ENCODE peak calls at places on chromosome 13, in eight cellular contexts. R, I, B, K, A, Z, O and F are unnamed samples. For H3K4me1, the result is how much of the 10 kb centered on the place peaks cover.

GRCh38 chr13:74203576-74203975 is 69.4 kb upstream of the KLF12 start:
- DNase-seq in I (no peak), R (peak), K (no peak), B (no peak), A (no peak), O (no peak), Z (no peak), F (no peak)

GRCh38 chr13:65892859-65893258 is 1337.3 kb downstream of the PCDH9 start:
- DNase-seq in I (no peak), B (no peak), R (peak), Z (no peak), O (no peak), K (no peak), A (no peak), F (no peak)

GRCh38 chr13:98143601-98144500 is 957 bp downstream of the FARP1 start:
- DNase-seq in R (peak), B (peak), I (peak), A (peak), Z (peak), O (peak), K (no peak), F (peak)

GRCh38 chr13:90632184-90632583 is 715.3 kb upstream of the MIR17HG start:
- DNase-seq in K (no peak), R (no peak), B (no peak), Z (no peak), O (no peak), A (no peak), I (no peak), F (no peak)

GRCh38 chr13:44810067-44810840 is 179.0 kb downstream of the NUFIP1 start:
- DNase-seq in O (peak), B (no peak), I (no peak), Z (no peak), R (no peak), A (no peak), K (no peak), F (peak)

GRCh38 chr13:100382787-100383186 is 205.8 kb downstream of the GGACT start:
- DNase-seq in Z (no peak), R (peak), K (no peak), B (no peak), I (no peak), O (no peak), A (no peak), F (no peak)

GRCh38 chr13:75749407-75749806 is 113.3 kb downstream of the LMO7 start:
- DNase-seq in R (peak), Z (no peak), I (no peak), A (no peak), O (peak), K (no peak), B (no peak), F (no peak)

GRCh38 chr13:66899955-66900354 is 330.2 kb downstream of the PCDH9 start:
- DNase-seq in A (no peak), R (peak), Z (no peak), K (no peak), B (no peak), I (no peak), O (no peak), F (no peak)

GRCh38 chr13:53105881-53106280 is 77.3 kb downstream of the OLFM4 start:
- DNase-seq in B (no peak), O (no peak), K (no peak), Z (no peak), R (no peak), A (no peak), I (no peak), F (peak)

DNA sequence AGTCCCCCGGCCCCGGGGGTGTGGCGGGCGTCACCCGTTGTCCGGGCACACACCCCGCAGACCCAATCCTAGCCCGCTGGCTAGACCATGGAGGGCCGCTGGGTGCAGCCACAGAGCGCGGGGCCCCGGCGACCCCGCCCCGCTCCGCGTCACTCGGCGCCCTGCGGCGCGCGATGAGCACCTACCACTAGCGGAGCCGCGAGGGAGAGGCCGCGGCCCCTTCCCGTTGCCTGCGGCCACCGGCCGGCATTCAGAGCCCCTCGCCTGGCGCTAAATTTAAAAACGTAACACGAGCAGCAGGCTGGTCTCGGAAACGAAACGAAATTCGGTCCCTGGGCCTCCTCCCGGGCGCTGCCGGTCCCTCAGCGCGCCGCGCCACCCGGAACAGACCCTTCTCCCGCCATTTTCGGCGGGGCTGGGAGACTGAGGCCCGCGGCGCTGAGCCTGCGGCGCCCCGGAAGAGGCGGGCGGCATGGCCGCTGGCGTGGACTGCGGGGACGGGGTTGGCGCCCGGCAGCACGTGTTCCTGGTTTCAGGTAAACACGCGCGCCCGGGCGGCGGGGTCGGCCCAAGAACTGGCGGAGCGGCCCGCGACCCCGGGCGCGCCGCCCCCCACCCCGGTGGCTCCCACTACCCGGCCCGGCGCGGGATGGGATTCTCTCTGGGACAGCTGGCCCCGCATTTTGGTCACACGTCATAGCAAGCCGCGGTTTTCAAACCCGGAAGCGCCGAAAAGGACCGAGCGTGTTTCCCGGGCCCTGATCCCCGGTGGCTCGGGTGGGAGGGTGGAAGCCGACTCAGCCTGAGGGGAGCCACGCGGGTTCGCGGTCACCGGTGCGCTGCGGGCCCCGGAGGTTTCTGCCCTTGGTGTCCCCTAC is at the start of gene RNASEH2B:
- DNase-seq in O (peak), I (peak), R (peak), A (peak), Z (peak), K (peak), B (peak), F (peak)
- TF ChIP-seq POLR2A in O (peak), I (no peak), R (peak), A (no peak), Z (peak), K (peak), B (peak), F (peak)

DNA sequence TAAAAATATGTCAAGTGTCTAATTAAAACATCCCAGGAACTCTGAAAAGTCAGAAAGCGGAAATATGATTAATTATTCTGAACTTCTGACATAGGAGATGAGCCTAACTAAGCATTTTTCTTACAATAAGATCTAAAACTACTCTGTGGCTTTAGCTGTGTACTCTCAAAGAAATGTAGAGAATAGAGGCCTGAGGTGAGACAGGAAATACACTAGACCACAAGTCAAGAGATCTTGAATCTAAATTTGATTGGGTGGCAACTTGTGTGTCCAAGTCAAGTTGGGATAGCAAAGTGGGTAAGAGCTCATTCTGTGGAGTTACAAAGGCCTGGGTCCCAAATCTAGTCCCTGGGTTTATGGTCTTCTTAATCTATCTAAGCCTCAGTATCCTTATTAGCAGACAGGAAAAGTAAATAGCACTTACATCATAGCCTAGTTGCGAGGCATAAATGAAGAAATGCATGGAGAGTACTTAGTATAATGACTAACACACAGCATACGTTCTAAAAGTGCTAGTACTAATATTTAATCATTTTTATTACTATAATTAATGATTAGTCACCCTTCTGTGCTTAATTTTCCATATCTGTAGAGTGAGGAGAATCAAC is 9.4 kb upstream of the LRRC63 start:
- DNase-seq in B (no peak), A (no peak), I (no peak), K (no peak), O (no peak), R (no peak), Z (no peak), F (no peak)
- H3K4me1 ChIP-seq in B (under half), A (under half), I (under half), K (under half), O (under half), R (under half), Z (under half), F (under half)

DNA sequence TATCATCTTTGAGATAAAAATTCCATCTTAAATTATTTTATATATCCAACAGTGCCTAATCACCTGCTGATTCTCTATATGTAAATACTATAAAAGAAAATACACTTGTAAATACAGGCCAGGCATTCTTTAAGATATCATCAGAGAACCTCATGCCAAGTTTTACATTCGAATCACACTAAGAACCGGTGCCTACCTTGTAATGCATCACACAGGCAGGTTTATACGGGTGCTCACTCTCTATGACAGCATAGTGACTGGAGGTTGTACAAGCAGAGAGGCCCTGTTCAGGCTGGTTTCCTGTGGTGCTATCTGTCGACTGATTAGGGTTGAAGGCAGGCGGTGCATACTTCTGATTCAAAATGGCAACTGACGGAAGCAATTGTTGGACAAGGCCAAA is 141.3 kb upstream of the FBXL3 start:
- DNase-seq in K (no peak), B (no peak), Z (no peak), O (no peak), A (no peak), I (no peak), R (no peak), F (no peak)
- H3K27ac ChIP-seq in K (no peak), B (no peak), Z (no peak), O (no peak), A (no peak), I (no peak), R (no peak), F (no peak)

GRCh38 chr13:36819064-36819810 is at the start of gene RFXAP:
- DNase-seq in B (peak), O (peak), K (peak), A (peak), I (peak), Z (peak), R (peak), F (peak)
- TF ChIP-seq POLR2A in B (peak), O (peak), K (peak), A (no peak), I (no peak), Z (peak), R (no peak), F (peak)

GRCh38 chr13:20460744-20461143 is 64.9 kb downstream of the CRYL1 start:
- DNase-seq in O (no peak), R (no peak), A (no peak), K (no peak), B (no peak), Z (no peak), I (no peak), F (no peak)
- H3K4me1 ChIP-seq in O (under half), R (under half), A (under half), K (under half), B (under half), Z (under half), I (under half), F (under half)

GRCh38 chr13:99376132-99376531 is 68.9 kb upstream of the GPR183 start:
- DNase-seq in R (no peak), I (no peak), A (no peak), B (no peak), K (peak), Z (no peak), O (peak), F (no peak)

GRCh38 chr13:99377641-99378040 is 70.4 kb upstream of the GPR183 start:
- DNase-seq in O (no peak), A (no peak), I (no peak), R (no peak), B (no peak), K (no peak), Z (no peak), F (no peak)

GRCh38 chr13:99375806-99376080 is 68.5 kb upstream of the GPR183 start:
- DNase-seq in B (no peak), K (no peak), O (no peak), A (no peak), R (no peak), I (no peak), Z (no peak), F (no peak)

GRCh38 chr13:99374994-99375805 is 68.0 kb upstream of the GPR183 start:
- DNase-seq in R (no peak), B (no peak), K (peak), A (peak), Z (no peak), O (peak), I (no peak), F (peak)

DNA sequence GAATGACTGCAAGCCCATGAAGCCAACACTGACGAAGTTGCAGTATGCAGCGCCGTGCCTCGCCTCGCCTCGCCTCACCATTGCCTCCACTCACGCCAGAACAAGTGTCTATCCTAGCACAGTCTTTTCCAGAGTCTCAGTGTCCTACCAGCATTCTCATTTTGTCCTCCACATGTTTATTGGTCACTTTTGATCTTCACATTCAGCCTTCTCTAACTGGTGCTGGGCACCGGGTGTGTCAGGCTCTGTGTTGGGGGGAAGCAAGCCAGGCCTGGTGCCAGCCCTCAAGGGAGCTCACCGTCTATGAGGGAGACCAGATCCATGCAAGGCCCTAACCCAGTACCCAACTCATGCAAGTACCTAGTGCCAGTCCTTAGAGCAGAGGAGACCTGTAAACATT is 69.7 kb upstream of the GPR183 start:
- DNase-seq in Z (no peak), O (no peak), R (no peak), I (no peak), B (no peak), A (no peak), K (no peak), F (no peak)
- H3K27ac ChIP-seq in Z (no peak), O (no peak), R (no peak), I (no peak), B (no peak), A (no peak), K (peak), F (no peak)

GRCh38 chr13:80341098-80341701 is at the start of gene SPRY2:
- DNase-seq in K (peak), R (peak), I (peak), B (peak), Z (peak), A (peak), O (peak), F (peak)
- TF ChIP-seq POLR2A in K (peak), R (peak), I (peak), B (peak), Z (peak), A (peak), O (peak), F (peak)